ENCODE peak calls at places on chromosomes 11 and 22, in five cellular contexts. One of them, this sample, is unnamed.

GRCh38 chr11:64124147-64124546 is 41.8 kb downstream of the MACROD1 start:
- DNase-seq in hypothalamus: no peak
- DNase-seq in GM10248: no peak
- DNase-seq in A549: peak
- DNase-seq in activated CD4-positive, CD25-positive, alpha-beta regulatory T cell treated with anti-CD3 and anti-CD28 coated beads, Interleukin-2, amount 50 U/mL, for 72 hours: no peak
- DNase-seq in this sample: no peak

GRCh38 chr22:35900483-35901168 is 128.0 kb downstream of the RBFOX2 start:
- DNase-seq in GM10248: no peak
- DNase-seq in activated CD4-positive, CD25-positive, alpha-beta regulatory T cell treated with anti-CD3 and anti-CD28 coated beads, Interleukin-2, amount 50 U/mL, for 72 hours: no peak
- DNase-seq in A549: peak
- DNase-seq in hypothalamus: no peak
- DNase-seq in this sample: no peak

GRCh38 chr11:65558002-65558784 is at the start of gene LTBP3:
- DNase-seq in activated CD4-positive, CD25-positive, alpha-beta regulatory T cell treated with anti-CD3 and anti-CD28 coated beads, Interleukin-2, amount 50 U/mL, for 72 hours: peak
- DNase-seq in A549: peak
- DNase-seq in hypothalamus: peak
- DNase-seq in GM10248: peak
- DNase-seq in this sample: peak

GRCh38 chr11:75428301-75428724 is 4.7 kb downstream of the KLHL35 start:
- DNase-seq in A549: no peak
- DNase-seq in GM10248: peak
- DNase-seq in activated CD4-positive, CD25-positive, alpha-beta regulatory T cell treated with anti-CD3 and anti-CD28 coated beads, Interleukin-2, amount 50 U/mL, for 72 hours: peak
- DNase-seq in hypothalamus: peak
- DNase-seq in this sample: peak

GRCh38 chr22:38973289-38974169 is 8.6 kb upstream of the APOBEC3B start:
- DNase-seq in A549: peak
- DNase-seq in hypothalamus: no peak
- DNase-seq in activated CD4-positive, CD25-positive, alpha-beta regulatory T cell treated with anti-CD3 and anti-CD28 coated beads, Interleukin-2, amount 50 U/mL, for 72 hours: peak
- DNase-seq in GM10248: peak
- DNase-seq in this sample: no peak

GRCh38 chr11:26930518-26931247 is 63.2 kb upstream of the FIBIN start:
- DNase-seq in GM10248: no peak
- DNase-seq in A549: no peak
- DNase-seq in activated CD4-positive, CD25-positive, alpha-beta regulatory T cell treated with anti-CD3 and anti-CD28 coated beads, Interleukin-2, amount 50 U/mL, for 72 hours: no peak
- DNase-seq in hypothalamus: no peak
- DNase-seq in this sample: no peak

GRCh38 chr11:15276616-15277015 is 161.9 kb downstream of the INSC start:
- DNase-seq in A549: no peak
- DNase-seq in hypothalamus: no peak
- DNase-seq in activated CD4-positive, CD25-positive, alpha-beta regulatory T cell treated with anti-CD3 and anti-CD28 coated beads, Interleukin-2, amount 50 U/mL, for 72 hours: no peak
- DNase-seq in GM10248: no peak
- DNase-seq in this sample: no peak

GRCh38 chr11:63985812-63986155 is 454 bp upstream of the OTUB1 start:
- DNase-seq in hypothalamus: no peak
- DNase-seq in activated CD4-positive, CD25-positive, alpha-beta regulatory T cell treated with anti-CD3 and anti-CD28 coated beads, Interleukin-2, amount 50 U/mL, for 72 hours: peak
- DNase-seq in A549: no peak
- DNase-seq in GM10248: peak
- DNase-seq in this sample: no peak

GRCh38 chr22:50056214-50056972 is 1.7 kb downstream of the TTLL8 start:
- DNase-seq in hypothalamus: no peak
- DNase-seq in activated CD4-positive, CD25-positive, alpha-beta regulatory T cell treated with anti-CD3 and anti-CD28 coated beads, Interleukin-2, amount 50 U/mL, for 72 hours: no peak
- DNase-seq in GM10248: peak
- DNase-seq in A549: no peak
- DNase-seq in this sample: no peak

GRCh38 chr11:79461144-79461543 is 20.3 kb upstream of the TENM4 start:
- DNase-seq in hypothalamus: no peak
- DNase-seq in GM10248: no peak
- DNase-seq in A549: no peak
- DNase-seq in activated CD4-positive, CD25-positive, alpha-beta regulatory T cell treated with anti-CD3 and anti-CD28 coated beads, Interleukin-2, amount 50 U/mL, for 72 hours: no peak
- DNase-seq in this sample: no peak

GRCh38 chr11:29962243-29962642 is 54.6 kb downstream of the KCNA4 start:
- DNase-seq in activated CD4-positive, CD25-positive, alpha-beta regulatory T cell treated with anti-CD3 and anti-CD28 coated beads, Interleukin-2, amount 50 U/mL, for 72 hours: no peak
- DNase-seq in GM10248: no peak
- DNase-seq in hypothalamus: no peak
- DNase-seq in A549: peak
- DNase-seq in this sample: no peak

GRCh38 chr11:68330700-68331337 is 18.4 kb downstream of the LRP5 start:
- DNase-seq in A549: no peak
- DNase-seq in GM10248: no peak
- DNase-seq in activated CD4-positive, CD25-positive, alpha-beta regulatory T cell treated with anti-CD3 and anti-CD28 coated beads, Interleukin-2, amount 50 U/mL, for 72 hours: no peak
- DNase-seq in hypothalamus: no peak
- DNase-seq in this sample: no peak

GRCh38 chr11:126159719-126160344 is 51.6 kb downstream of the RPUSD4 start:
- DNase-seq in activated CD4-positive, CD25-positive, alpha-beta regulatory T cell treated with anti-CD3 and anti-CD28 coated beads, Interleukin-2, amount 50 U/mL, for 72 hours: no peak
- DNase-seq in GM10248: no peak
- DNase-seq in hypothalamus: no peak
- DNase-seq in A549: no peak
- DNase-seq in this sample: no peak

GRCh38 chr11:76787911-76788596 is 4.9 kb downstream of the TSKU start:
- DNase-seq in hypothalamus: no peak
- DNase-seq in GM10248: no peak
- DNase-seq in activated CD4-positive, CD25-positive, alpha-beta regulatory T cell treated with anti-CD3 and anti-CD28 coated beads, Interleukin-2, amount 50 U/mL, for 72 hours: peak
- DNase-seq in A549: no peak
- DNase-seq in this sample: peak

GRCh38 chr11:9750551-9750950 is 86.7 kb downstream of the SWAP70 start:
- DNase-seq in hypothalamus: no peak
- DNase-seq in A549: no peak
- DNase-seq in GM10248: no peak
- DNase-seq in activated CD4-positive, CD25-positive, alpha-beta regulatory T cell treated with anti-CD3 and anti-CD28 coated beads, Interleukin-2, amount 50 U/mL, for 72 hours: no peak
- DNase-seq in this sample: no peak

GRCh38 chr11:127345819-127346459 is 345.4 kb upstream of the KIRREL3 start:
- DNase-seq in A549: peak
- DNase-seq in activated CD4-positive, CD25-positive, alpha-beta regulatory T cell treated with anti-CD3 and anti-CD28 coated beads, Interleukin-2, amount 50 U/mL, for 72 hours: no peak
- DNase-seq in GM10248: peak
- DNase-seq in hypothalamus: peak
- DNase-seq in this sample: no peak

GRCh38 chr22:28629420-28630184 is 50.0 kb downstream of the TTC28 start:
- DNase-seq in GM10248: no peak
- DNase-seq in A549: peak
- DNase-seq in activated CD4-positive, CD25-positive, alpha-beta regulatory T cell treated with anti-CD3 and anti-CD28 coated beads, Interleukin-2, amount 50 U/mL, for 72 hours: no peak
- DNase-seq in hypothalamus: no peak
- DNase-seq in this sample: no peak

GRCh38 chr11:83459802-83460201 is 173.6 kb upstream of the CCDC90B start:
- DNase-seq in activated CD4-positive, CD25-positive, alpha-beta regulatory T cell treated with anti-CD3 and anti-CD28 coated beads, Interleukin-2, amount 50 U/mL, for 72 hours: no peak
- DNase-seq in GM10248: no peak
- DNase-seq in hypothalamus: no peak
- DNase-seq in A549: no peak
- DNase-seq in this sample: no peak

GRCh38 chr11:1881442-1882264 is 10.0 kb downstream of the PRR33 start:
- DNase-seq in hypothalamus: no peak
- DNase-seq in GM10248: no peak
- DNase-seq in A549: no peak
- DNase-seq in activated CD4-positive, CD25-positive, alpha-beta regulatory T cell treated with anti-CD3 and anti-CD28 coated beads, Interleukin-2, amount 50 U/mL, for 72 hours: peak
- DNase-seq in this sample: peak